ENCODE peak calls at places on chromosomes 5 and 9, in six cellular contexts. C is A172; I is HEK293T; J is activated CD4-positive, alpha-beta T cell treated with anti-CD3 and anti-CD28 coated beads, Interleukin-2, amount 10 ng/mL, durations not matched to agents 7 days and 5 days; Z is natural killer cell treated with Interleukin-12 subunit alpha and Interleukin-12 subunit beta and Interleukin-15 and Interleukin-18, amount 100 ng/mL, for 72 hours; S is activated CD4-positive, CD25-positive, alpha-beta regulatory T cell. A is an unnamed sample.

GRCh38 chr5:125829349-125829748 is 593.9 kb upstream of the GRAMD2B start:
- DNase-seq in S (no peak), C (no peak), I (no peak), Z (no peak), J (no peak), A (no peak)

GRCh38 chr9:35105571-35106342 is 2.8 kb upstream of the STOML2 start:
- DNase-seq in C (no peak), S (no peak), Z (no peak), I (no peak), J (no peak), A (no peak)

GRCh38 chr5:169569513-169569912 is 14.1 kb upstream of the SPDL1 start:
- DNase-seq in C (no peak), Z (no peak), S (no peak), I (no peak), J (no peak), A (no peak)

GRCh38 chr9:135244751-135245221 is 157.3 kb downstream of the OLFM1 start:
- DNase-seq in C (peak; percentile 41), S (no peak), J (no peak), Z (no peak), I (no peak), A (no peak)

GRCh38 chr5:179289756-179290385 is 55.4 kb downstream of the ADAMTS2 start:
- DNase-seq in C (no peak), Z (no peak), S (no peak), I (no peak), J (no peak), A (no peak)

GRCh38 chr5:179880848-179881590 is 22.4 kb upstream of the MRNIP start:
- DNase-seq in S (no peak), I (no peak), Z (peak; percentile 32), C (no peak), J (no peak), A (no peak)

GRCh38 chr5:73655521-73656160 is 29.6 kb downstream of the ARHGEF28 start:
- DNase-seq in I (no peak), J (no peak), Z (no peak), C (no peak), S (no peak), A (no peak)

GRCh38 chr9:81902601-81903000 is 25.6 kb upstream of the SPATA31D4 start:
- DNase-seq in J (no peak), C (peak; percentile 45), Z (no peak), I (no peak), S (no peak), A (no peak)

GRCh38 chr5:102561894-102562760 is 63.3 kb upstream of the SLCO6A1 start:
- DNase-seq in C (peak; percentile 8), S (no peak), I (peak; percentile 53), Z (no peak), J (peak; percentile 7), A (peak; percentile 45)

GRCh38 chr5:139842321-139842720 is 46.7 kb downstream of the PSD2 start:
- DNase-seq in S (no peak), Z (peak; percentile 37), J (no peak), C (no peak), I (no peak), A (no peak)

GRCh38 chr5:92424785-92425426 is 1041.8 kb upstream of the ARRDC3 start:
- DNase-seq in J (no peak), S (no peak), C (no peak), Z (no peak), I (no peak), A (no peak)

GRCh38 chr5:15501057-15501791 is 1.2 kb downstream of the FBXL7 start:
- DNase-seq in J (no peak), I (peak; percentile 14), S (no peak), C (peak; percentile 82), Z (no peak), A (no peak)

GRCh38 chr9:121566401-121567141 is 66.9 kb upstream of the GGTA1 start:
- DNase-seq in C (peak; percentile 60), I (no peak), J (no peak), S (no peak), Z (no peak), A (no peak)

GRCh38 chr5:39399135-39400036 is 25.4 kb downstream of the DAB2 start:
- DNase-seq in I (no peak), S (no peak), J (no peak), C (peak; percentile 97), Z (no peak), A (no peak)

GRCh38 chr9:72217306-72217842 is 68.1 kb downstream of the GDA start:
- DNase-seq in Z (no peak), I (no peak), C (no peak), S (no peak), J (no peak), A (no peak)

GRCh38 chr5:73945505-73945904 is 319.5 kb downstream of the ARHGEF28 start:
- DNase-seq in Z (no peak), I (peak; percentile 21), S (no peak), C (no peak), J (peak; percentile 22), A (no peak)

GRCh38 chr5:136032564-136032963 is 3.8 kb downstream of the TGFBI start:
- DNase-seq in J (no peak), Z (no peak), S (no peak), C (peak; percentile 66), I (no peak), A (no peak)

GRCh38 chr5:105331558-105331957 is 1769.0 kb upstream of the NUDT12 start:
- DNase-seq in S (no peak), C (no peak), I (no peak), Z (no peak), J (no peak), A (no peak)

GRCh38 chr5:33806736-33807442 is 84.9 kb downstream of the ADAMTS12 start:
- DNase-seq in J (no peak), S (no peak), Z (no peak), I (no peak), C (peak; percentile 62), A (no peak)

GRCh38 chr9:19387317-19387716 is 7.3 kb upstream of the RPS6 start:
- DNase-seq in Z (no peak), I (no peak), J (no peak), S (no peak), C (no peak), A (no peak)

GRCh38 chr5:158658439-158659230 is 441.1 kb downstream of the EBF1 start:
- DNase-seq in S (no peak), J (no peak), Z (no peak), C (no peak), I (no peak), A (peak; percentile 16)

GRCh38 chr9:109010676-109011655 is 2.3 kb downstream of the CTNNAL1 start:
- DNase-seq in C (peak; percentile 59), J (peak; percentile 73), I (no peak), Z (peak; percentile 67), S (peak; percentile 20), A (no peak)

GRCh38 chr5:94746731-94747124 is 128.3 kb downstream of the SLF1 start:
- DNase-seq in S (no peak), J (no peak), I (no peak), Z (no peak), C (peak; percentile 4), A (no peak)

GRCh38 chr5:133734916-133735315 is 122.6 kb upstream of the FSTL4 start:
- DNase-seq in S (no peak), J (no peak), C (no peak), Z (no peak), I (no peak), A (no peak)

GRCh38 chr5:97629281-97629680 is 446.2 kb upstream of the RIOK2 start:
- DNase-seq in C (peak; percentile 73), J (no peak), I (no peak), Z (no peak), S (no peak), A (no peak)

GRCh38 chr5:112485802-112486427 is 66.8 kb upstream of the EPB41L4A start:
- DNase-seq in C (no peak), Z (no peak), S (no peak), I (no peak), J (no peak), A (no peak)

GRCh38 chr9:93586290-93587057 is 10.1 kb downstream of the PHF2 start:
- DNase-seq in I (no peak), S (no peak), C (no peak), J (no peak), Z (no peak), A (no peak)

GRCh38 chr5:152688561-152689274 is 283.6 kb upstream of the NMUR2 start:
- DNase-seq in J (no peak), Z (no peak), S (no peak), C (peak; percentile 97), I (no peak), A (no peak)